ENCODE peak calls at places on chromosomes 6 and 20, in eight cellular contexts. H is iPS DF 6.9, W is Daoy, O is HTR-8/SVneo, A is EH, L is choroid plexus epithelial cell, Y is NCI-H2029 treated with DMSO at 0.1 percent for 48 hours, D is C1 segment of cervical spinal cord. F is an unnamed sample.

GRCh38 chr6:4672772-4673171 is 103.4 kb upstream of the CDYL start:
- DNase-seq in H (no peak), W (no peak), O (no peak), A (peak), L (peak), Y (no peak), D (no peak), F (no peak)

GRCh38 chr6:26125015-26125690 is 37.9 kb downstream of the HFE start:
- DNase-seq in H (no peak), W (peak), O (no peak), A (peak), L (peak), Y (peak), D (no peak), F (no peak)

GRCh38 chr20:4989570-4989969 is 11.7 kb downstream of the SLC23A2 start:
- DNase-seq in H (no peak), W (no peak), O (no peak), A (no peak), L (no peak), Y (no peak), D (no peak), F (no peak)

GRCh38 chr20:19952392-19952791 is 64.8 kb upstream of the NAA20 start:
- DNase-seq in H (no peak), W (peak), O (no peak), A (peak), L (no peak), Y (peak), D (no peak), F (no peak)

GRCh38 chr6:9121551-9121950 is 686.2 kb upstream of the SLC35B3 start:
- DNase-seq in H (no peak), W (no peak), O (no peak), A (peak), L (no peak), Y (no peak), D (no peak), F (no peak)

GRCh38 chr20:62133051-62133845 is 9.9 kb downstream of the PSMA7 start:
- DNase-seq in H (no peak), W (no peak), O (no peak), A (no peak), L (peak), Y (no peak), D (no peak), F (no peak)

GRCh38 chr6:141877275-141877983 is 255.3 kb upstream of the GJE1 start:
- DNase-seq in H (no peak), W (no peak), O (no peak), A (no peak), L (peak), Y (no peak), D (no peak), F (no peak)

GRCh38 chr6:12962529-12962928 is 246.0 kb downstream of the PHACTR1 start:
- DNase-seq in H (no peak), W (peak), O (no peak), A (peak), L (no peak), Y (no peak), D (no peak), F (no peak)

GRCh38 chr6:109170333-109170732 is 75.0 kb downstream of the CEP57L1 start:
- DNase-seq in H (no peak), W (no peak), O (no peak), A (no peak), L (peak), Y (no peak), D (no peak), F (no peak)